ENCODE peak calls at places on chromosomes 4 and X, in four cellular contexts. Z, Y, Q and L are unnamed samples.

GRCh38 chrX:108610141-108610540 is 126.2 kb downstream of the IRS4 start:
- DNase-seq in Z (no peak), Y (no peak), Q (no peak), L (no peak)

GRCh38 chr4:152735302-152735917 is 44.1 kb downstream of the TIGD4 start:
- DNase-seq in Q (peak), Z (peak), Y (peak), L (peak)

GRCh38 chrX:46754450-46755075 is 4.4 kb downstream of the SLC9A7 start:
- DNase-seq in Y (no peak), Z (peak), Q (peak), L (no peak)

GRCh38 chr4:112196446-112196845 is 35.1 kb upstream of the AP1AR start:
- DNase-seq in Y (no peak), Z (no peak), Q (no peak), L (no peak)

GRCh38 chrX:135393046-135393445 is 28.7 kb upstream of the SMIM10L2A start:
- DNase-seq in Y (no peak), Q (peak), Z (no peak), L (no peak)

GRCh38 chr4:114043116-114043515 is 63.7 kb upstream of the ARSJ start:
- DNase-seq in Y (no peak), Z (no peak), Q (no peak), L (no peak)

GRCh38 chr4:89755210-89755609 is 81.8 kb downstream of the SNCA start:
- DNase-seq in Z (no peak), Q (no peak), Y (no peak), L (no peak)

GRCh38 chr4:87540176-87541058 is 11.2 kb upstream of the SPARCL1 start:
- DNase-seq in Q (no peak), Z (no peak), Y (no peak), L (no peak)

GRCh38 chrX:43940811-43941210 is 32.4 kb downstream of the NDP start:
- DNase-seq in Q (no peak), Z (no peak), Y (peak), L (no peak)

GRCh38 chr4:161121451-161121850 is 1042.3 kb downstream of the FSTL5 start:
- DNase-seq in Z (no peak), Y (no peak), Q (no peak), L (no peak)

GRCh38 chrX:19776753-19777152 is 110.6 kb downstream of the SH3KBP1 start:
- DNase-seq in Y (no peak), Q (peak), Z (peak), L (no peak)

GRCh38 chr4:71396382-71396781 is 57.6 kb downstream of the SLC4A4 start:
- DNase-seq in Q (no peak), Y (no peak), Z (no peak), L (no peak)

GRCh38 chr4:39792128-39792527 is 94.2 kb downstream of the UBE2K start:
- DNase-seq in Y (no peak), Z (peak), Q (no peak), L (no peak)

GRCh38 chr4:188091-188490 is 63.8 kb downstream of the ZNF718 start:
- DNase-seq in Z (no peak), Q (peak), Y (no peak), L (no peak)

GRCh38 chrX:23365541-23365940 is 30.9 kb downstream of the PTCHD1 start:
- DNase-seq in Y (no peak), Q (no peak), Z (no peak), L (no peak)

GRCh38 chr4:95675623-95676022 is 126.8 kb upstream of the UNC5C start:
- DNase-seq in Y (no peak), Q (no peak), Z (no peak), L (no peak)

GRCh38 chrX:49155243-49155899 is 7.2 kb upstream of the MAGIX start:
- DNase-seq in Z (peak), Q (peak), Y (peak), L (no peak)

GRCh38 chrX:87299563-87300160 is 217.9 kb upstream of the KLHL4 start:
- DNase-seq in Z (peak), Q (peak), Y (peak), L (no peak)

GRCh38 chr4:21992330-21992729 is 43.8 kb upstream of the KCNIP4 start:
- DNase-seq in Q (no peak), Z (no peak), Y (no peak), L (no peak)

GRCh38 chrX:21666679-21667078 is 8.5 kb upstream of the KLHL34 start:
- DNase-seq in Q (no peak), Y (no peak), Z (no peak), L (no peak)

GRCh38 chrX:153623310-153624029 is 23.5 kb upstream of the DUSP9 start:
- DNase-seq in Y (no peak), Z (no peak), Q (no peak), L (no peak)

GRCh38 chr4:135256111-135256510 is 1054.5 kb upstream of the PABPC4L start:
- DNase-seq in Z (no peak), Q (no peak), Y (no peak), L (no peak)

GRCh38 chr4:83204731-83205130 is 79.9 kb downstream of the COQ2 start:
- DNase-seq in Z (no peak), Q (no peak), Y (no peak), L (no peak)

GRCh38 chr4:63563288-63564014 is 845.8 kb downstream of the TECRL start:
- DNase-seq in Z (no peak), Y (peak), Q (no peak), L (peak)

GRCh38 chr4:110621839-110622751 is 782 bp downstream of the PITX2 start:
- DNase-seq in Q (no peak), Z (no peak), Y (no peak), L (no peak)

GRCh38 chr4:111494971-111495370 is 650.3 kb upstream of the FAM241A start:
- DNase-seq in Y (no peak), Z (no peak), Q (no peak), L (no peak)

GRCh38 chrX:151984328-151984727 is 9.9 kb upstream of the GABRE start:
- DNase-seq in Z (no peak), Y (no peak), Q (no peak), L (no peak)

GRCh38 chrX:118205421-118205820 is 88.8 kb upstream of the KLHL13 start:
- DNase-seq in Q (no peak), Y (no peak), Z (no peak), L (no peak)

GRCh38 chrX:2921750-2922149 is 7.4 kb downstream of the ARSD start:
- DNase-seq in Z (no peak), Y (no peak), Q (no peak), L (no peak)

GRCh38 chr4:140151700-140152014 is 2.3 kb downstream of the MAML3 start:
- DNase-seq in Q (peak), Y (peak), Z (no peak), L (peak)

GRCh38 chr4:120446051-120446567 is 379.5 kb upstream of the MAD2L1 start:
- DNase-seq in Q (no peak), Y (no peak), Z (peak), L (no peak)